ENCODE peak calls at places on chromosomes 7 and 10, in four cellular contexts. One of them, this sample, is unnamed.

GRCh38 chr10:71950683-71951082 is 13.5 kb upstream of the CHST3 start:
- DNase-seq in GM12878: no peak
- DNase-seq in A549: no peak
- DNase-seq in stomach: no peak
- DNase-seq in this sample: no peak

GRCh38 chr10:1957057-1957456 is 219.7 kb upstream of the ADARB2 start:
- DNase-seq in GM12878: no peak
- DNase-seq in A549: no peak
- DNase-seq in stomach: no peak
- DNase-seq in this sample: no peak

GRCh38 chr7:129136887-129137647 is 7.4 kb upstream of the TSPAN33 start:
- DNase-seq in GM12878: no peak
- DNase-seq in A549: no peak
- DNase-seq in stomach: no peak
- DNase-seq in this sample: no peak

GRCh38 chr7:138784692-138785091 is 13.1 kb upstream of the TMEM213 start:
- DNase-seq in GM12878: no peak
- DNase-seq in A549: no peak
- DNase-seq in stomach: no peak
- DNase-seq in this sample: no peak

GRCh38 chr10:33038672-33039071 is 80.6 kb upstream of the ITGB1 start:
- DNase-seq in GM12878: no peak
- DNase-seq in A549: no peak
- DNase-seq in stomach: no peak
- DNase-seq in this sample: no peak

GRCh38 chr10:49254556-49255318 is 44.2 kb upstream of the C10orf71 start:
- DNase-seq in GM12878: no peak
- DNase-seq in A549: no peak
- DNase-seq in stomach: no peak
- DNase-seq in this sample: no peak

GRCh38 chr7:98802088-98802780 is 67.6 kb downstream of the TMEM130 start:
- DNase-seq in GM12878: peak
- DNase-seq in A549: peak
- DNase-seq in stomach: no peak
- DNase-seq in this sample: no peak

GRCh38 chr7:32206987-32207386 is 136.8 kb upstream of the PDE1C start:
- DNase-seq in GM12878: no peak
- DNase-seq in A549: peak
- DNase-seq in stomach: no peak
- DNase-seq in this sample: no peak

GRCh38 chr10:102876747-102877153 is 7.5 kb downstream of the AS3MT start:
- DNase-seq in GM12878: no peak
- DNase-seq in A549: no peak
- DNase-seq in stomach: no peak
- DNase-seq in this sample: no peak

GRCh38 chr10:95445837-95446347 is 115.3 kb downstream of the SORBS1 start:
- DNase-seq in GM12878: no peak
- DNase-seq in A549: peak
- DNase-seq in stomach: peak
- DNase-seq in this sample: peak

GRCh38 chr7:143337216-143337615 is 21.3 kb downstream of the CLCN1 start:
- DNase-seq in GM12878: no peak
- DNase-seq in A549: no peak
- DNase-seq in stomach: no peak
- DNase-seq in this sample: no peak

GRCh38 chr10:29104661-29105369 is 184.1 kb upstream of the LYZL1 start:
- DNase-seq in GM12878: no peak
- DNase-seq in A549: peak
- DNase-seq in stomach: no peak
- DNase-seq in this sample: no peak

GRCh38 chr7:81075150-81075549 is 156.3 kb upstream of the SEMA3C start:
- DNase-seq in GM12878: no peak
- DNase-seq in A549: no peak
- DNase-seq in stomach: no peak
- DNase-seq in this sample: no peak

GRCh38 chr10:121830101-121830500 is 97.7 kb downstream of the ATE1 start:
- DNase-seq in GM12878: no peak
- DNase-seq in A549: no peak
- DNase-seq in stomach: no peak
- DNase-seq in this sample: no peak

GRCh38 chr7:42247301-42247700 is 10.3 kb upstream of the GLI3 start:
- DNase-seq in GM12878: no peak
- DNase-seq in A549: no peak
- DNase-seq in stomach: no peak
- DNase-seq in this sample: no peak

GRCh38 chr7:11699666-11700065 is 132.3 kb downstream of the THSD7A start:
- DNase-seq in GM12878: no peak
- DNase-seq in A549: no peak
- DNase-seq in stomach: no peak
- DNase-seq in this sample: no peak

GRCh38 chr10:123995461-123996131 is 97.8 kb downstream of the CHST15 start:
- DNase-seq in GM12878: no peak
- DNase-seq in A549: peak
- DNase-seq in stomach: peak
- DNase-seq in this sample: peak
- TF ChIP-seq EP300 in GM12878: no peak
- TF ChIP-seq EP300 in A549: no peak
- TF ChIP-seq EP300 in stomach: no peak
- TF ChIP-seq EP300 in this sample: no peak

GRCh38 chr10:43574035-43574892 is at the start of gene ZNF239:
- DNase-seq in GM12878: no peak
- DNase-seq in A549: peak
- DNase-seq in stomach: peak
- DNase-seq in this sample: peak
- TF ChIP-seq POLR2A in GM12878: peak
- TF ChIP-seq POLR2A in A549: no peak
- TF ChIP-seq POLR2A in stomach: no peak
- TF ChIP-seq POLR2A in this sample: no peak

DNA sequence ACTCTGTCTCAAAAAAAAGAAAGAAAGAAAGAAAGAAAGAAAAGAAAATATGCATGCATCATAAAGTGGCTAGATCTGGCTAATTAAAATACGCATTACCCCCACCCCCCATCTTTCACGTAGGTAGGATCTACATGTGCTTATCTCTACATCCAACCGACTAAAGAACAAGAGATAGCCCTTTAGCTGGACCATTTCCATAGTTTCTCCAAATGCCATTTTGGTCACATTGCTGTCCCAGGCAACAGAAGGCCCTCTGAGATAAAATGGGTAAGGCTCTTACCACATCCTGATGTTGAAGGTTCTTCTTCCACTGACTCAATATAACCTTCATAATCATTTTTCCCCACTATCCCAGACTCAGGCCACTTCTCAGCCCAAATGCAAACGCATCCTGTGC is 31.5 kb downstream of the PIK3AP1 start:
- DNase-seq in GM12878: no peak
- DNase-seq in A549: no peak
- DNase-seq in stomach: no peak
- DNase-seq in this sample: no peak
- TF ChIP-seq EP300 in GM12878: no peak
- TF ChIP-seq EP300 in A549: no peak
- TF ChIP-seq EP300 in stomach: no peak
- TF ChIP-seq EP300 in this sample: no peak

DNA sequence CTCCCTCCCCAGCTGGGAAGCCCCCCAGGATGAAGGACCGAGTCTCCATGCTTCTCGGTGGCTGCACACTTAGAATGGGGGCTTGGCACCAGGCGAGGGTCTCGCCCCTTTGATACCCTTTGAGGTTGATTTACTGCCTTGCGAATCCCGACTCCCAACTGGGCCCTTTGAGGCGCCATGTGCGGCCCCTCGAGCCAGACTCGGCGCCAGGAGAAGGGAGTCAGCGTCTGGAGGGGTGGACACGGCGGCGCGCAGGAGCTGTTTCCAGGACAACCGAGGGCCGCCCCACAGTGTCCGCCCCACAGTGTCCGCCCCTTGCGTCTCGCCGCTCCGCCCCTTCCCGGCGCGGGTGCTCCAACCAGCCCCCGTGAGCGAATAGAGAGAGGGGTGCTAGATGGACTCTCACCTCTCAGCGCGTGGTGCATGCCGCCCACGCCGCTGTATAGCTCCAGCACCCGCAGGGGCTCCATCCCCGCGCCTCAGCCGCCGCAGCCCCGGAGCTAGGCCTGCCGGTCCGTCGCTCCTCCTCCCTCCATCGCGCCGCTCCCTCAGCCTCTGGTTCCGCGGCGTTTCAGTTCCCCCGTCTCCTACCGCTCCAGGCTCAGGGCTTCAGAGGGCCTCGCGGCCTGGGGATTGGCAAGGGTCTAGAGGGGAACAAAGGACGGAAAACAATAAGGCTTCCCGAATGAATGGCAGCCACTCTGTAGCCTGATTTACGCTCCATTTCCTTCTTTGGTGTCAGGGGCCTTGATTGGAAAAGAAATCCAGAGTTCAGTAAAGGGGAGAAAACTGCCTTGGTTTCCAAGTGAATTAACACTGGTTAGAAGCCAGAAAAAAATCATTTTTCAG is at the start of gene TRDMT1:
- DNase-seq in GM12878: no peak
- DNase-seq in A549: peak
- DNase-seq in stomach: peak
- DNase-seq in this sample: peak
- TF ChIP-seq POLR2A in GM12878: peak
- TF ChIP-seq POLR2A in A549: peak
- TF ChIP-seq POLR2A in stomach: no peak
- TF ChIP-seq POLR2A in this sample: peak

DNA sequence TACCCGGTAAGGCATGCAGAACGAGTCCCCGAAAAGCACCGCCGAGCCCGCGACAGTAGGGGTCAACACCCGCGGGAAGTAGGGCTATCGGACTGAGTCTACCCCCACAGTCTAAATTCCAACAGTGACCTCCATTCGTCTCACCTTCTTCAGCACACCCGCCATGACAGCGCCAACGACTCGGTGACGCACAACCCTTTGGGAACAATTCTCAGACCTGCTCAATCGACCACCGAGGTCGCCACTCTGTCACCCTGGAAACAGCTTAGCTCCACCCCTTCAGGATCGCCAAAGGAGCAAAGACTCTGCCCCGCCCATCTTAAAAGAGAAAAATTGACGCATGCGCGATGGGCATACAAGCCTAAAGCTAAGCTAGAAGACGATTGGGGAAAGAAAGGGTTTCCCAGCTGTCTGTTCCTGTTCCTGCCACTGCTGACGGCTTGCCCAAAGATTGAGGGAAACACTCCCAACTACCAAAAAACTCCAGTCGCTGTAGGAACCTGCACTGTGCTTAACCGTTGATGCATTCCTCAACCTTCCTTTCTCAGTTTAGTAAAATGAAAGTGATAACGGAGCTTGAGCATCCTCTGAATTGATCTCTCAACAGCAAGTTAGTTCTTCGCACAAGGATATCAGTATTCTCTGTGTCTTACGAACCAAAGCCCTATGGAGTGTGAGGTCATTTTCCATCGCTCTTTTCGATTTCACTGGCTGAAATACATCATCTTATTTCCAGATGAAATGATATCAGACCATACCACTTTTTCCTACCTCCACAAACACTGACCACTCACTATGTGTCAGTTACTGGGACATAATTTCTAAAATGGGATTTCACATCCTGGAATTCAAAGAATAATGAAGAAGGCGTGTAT is at the start of gene NDUFA5:
- DNase-seq in GM12878: peak
- DNase-seq in A549: peak
- DNase-seq in stomach: peak
- DNase-seq in this sample: peak
- TF ChIP-seq EP300 in GM12878: peak
- TF ChIP-seq EP300 in A549: no peak
- TF ChIP-seq EP300 in stomach: no peak
- TF ChIP-seq EP300 in this sample: no peak

DNA sequence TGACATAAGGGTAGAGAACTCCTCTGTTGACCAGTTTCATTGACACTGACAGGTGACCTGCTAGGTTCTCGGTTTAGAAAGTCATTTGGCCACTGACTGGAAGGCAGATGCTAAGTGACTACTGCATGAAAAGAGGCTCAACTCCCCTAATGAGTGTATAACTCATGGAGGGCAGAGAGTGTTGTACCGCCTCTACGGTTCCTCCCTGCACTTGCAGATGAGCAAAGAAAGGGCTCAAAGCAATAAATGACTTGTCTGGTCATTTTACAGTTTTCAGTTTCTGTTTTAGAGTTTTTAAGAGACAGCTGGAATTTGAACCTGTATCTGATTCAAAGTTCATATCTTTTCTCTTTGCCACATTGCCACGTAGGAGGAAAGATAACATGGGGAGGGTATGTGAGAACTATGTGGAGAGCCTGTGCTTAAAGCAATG is 2.9 kb upstream of the FGL2 start:
- DNase-seq in GM12878: peak
- DNase-seq in A549: no peak
- DNase-seq in stomach: no peak
- DNase-seq in this sample: no peak
- TF ChIP-seq POLR2A in GM12878: peak
- TF ChIP-seq POLR2A in A549: no peak
- TF ChIP-seq POLR2A in stomach: no peak
- TF ChIP-seq POLR2A in this sample: no peak

This sample was measured in sigmoid colon.